ENCODE peak calls at places on chromosomes 7 and 10, in five cellular contexts. E, N, P, I and A are unnamed samples.

GRCh38 chr7:106225856-106226255 is 58.9 kb downstream of the NAMPT start:
- DNase-seq in E (no peak), N (no peak), P (no peak), I (no peak), A (no peak)

GRCh38 chr7:157521752-157522151 is 184.9 kb downstream of the DNAJB6 start:
- DNase-seq in E (no peak), N (no peak), P (no peak), I (no peak), A (no peak)

GRCh38 chr7:32093415-32094408 is 23.5 kb upstream of the PDE1C start:
- DNase-seq in E (peak; percentile 54), N (no peak), P (peak; percentile 49), I (no peak), A (no peak)

GRCh38 chr10:131928248-131929095 is 27.7 kb downstream of the PPP2R2D start:
- DNase-seq in E (peak; percentile 43), N (no peak), P (no peak), I (peak; percentile 37), A (no peak)

GRCh38 chr7:31981874-31982390 is 88.3 kb downstream of the PDE1C start:
- DNase-seq in E (no peak), N (no peak), P (no peak), I (no peak), A (no peak)

GRCh38 chr7:67407351-67407750 is 410.7 kb downstream of the TYW1 start:
- DNase-seq in E (no peak), N (no peak), P (no peak), I (no peak), A (no peak)

GRCh38 chr7:24665564-24666294 is 91.5 kb downstream of the GSDME start:
- DNase-seq in E (peak; percentile 24), N (peak; percentile 3), P (peak; percentile 40), I (no peak), A (no peak)

GRCh38 chr7:134857958-134858357 is 78.5 kb downstream of the CALD1 start:
- DNase-seq in E (no peak), N (no peak), P (no peak), I (no peak), A (no peak)

GRCh38 chr10:132333386-132333785 is 1.4 kb downstream of the LRRC27 start:
- DNase-seq in E (no peak), N (no peak), P (no peak), I (no peak), A (no peak)

GRCh38 chr10:37855691-37856090 is 1.7 kb downstream of the ZNF248 start:
- DNase-seq in E (no peak), N (no peak), P (no peak), I (no peak), A (no peak)

GRCh38 chr7:86559096-86559495 is 84.6 kb upstream of the GRM3 start:
- DNase-seq in E (no peak), N (no peak), P (no peak), I (no peak), A (no peak)